ENCODE peak calls at places on chromosomes 11 and 22, in four cellular contexts. One of them, this sample, is unnamed.
A peak's percentile ranks its signal among the peaks of the same experiment; 100 is the strongest.

GRCh38 chr22:50083462-50084081 is 1.7 kb downstream of the MLC1 start:
- DNase-seq in K562: no peak
- DNase-seq in GM12878: no peak
- DNase-seq in HepG2: no peak
- DNase-seq in this sample: no peak

GRCh38 chr11:57116654-57117053 is 65.1 kb upstream of the LRRC55 start:
- DNase-seq in HepG2: peak; percentile 25
- DNase-seq in GM12878: no peak
- DNase-seq in K562: peak; percentile 65
- DNase-seq in this sample: peak; percentile 52

GRCh38 chr11:10605941-10606381 is 37.5 kb upstream of the LYVE1 start:
- DNase-seq in HepG2: peak; percentile 8
- DNase-seq in K562: peak; percentile 46
- DNase-seq in GM12878: no peak
- DNase-seq in this sample: no peak

GRCh38 chr11:28833670-28834069 is 725.5 kb downstream of the METTL15 start:
- DNase-seq in HepG2: no peak
- DNase-seq in GM12878: no peak
- DNase-seq in K562: no peak
- DNase-seq in this sample: no peak

GRCh38 chr11:26960265-26960664 is 33.6 kb upstream of the FIBIN start:
- DNase-seq in HepG2: no peak
- DNase-seq in GM12878: no peak
- DNase-seq in K562: no peak
- DNase-seq in this sample: no peak

GRCh38 chr22:29758068-29758622 is 8.7 kb downstream of the ZMAT5 start:
- DNase-seq in HepG2: no peak
- DNase-seq in K562: no peak
- DNase-seq in GM12878: no peak
- DNase-seq in this sample: no peak

GRCh38 chr11:10584071-10584501 is 15.6 kb upstream of the LYVE1 start:
- DNase-seq in HepG2: no peak
- DNase-seq in K562: no peak
- DNase-seq in GM12878: no peak
- DNase-seq in this sample: no peak

GRCh38 chr11:35954205-35954604 is 10.3 kb downstream of the LDLRAD3 start:
- DNase-seq in K562: no peak
- DNase-seq in GM12878: no peak
- DNase-seq in HepG2: no peak
- DNase-seq in this sample: no peak

GRCh38 chr11:61711493-61711892 is 31.3 kb downstream of the DAGLA start:
- DNase-seq in GM12878: no peak
- DNase-seq in HepG2: no peak
- DNase-seq in K562: no peak
- DNase-seq in this sample: no peak

GRCh38 chr11:112363527-112363926 is 102.9 kb upstream of the PLET1 start:
- DNase-seq in GM12878: no peak
- DNase-seq in HepG2: no peak
- DNase-seq in K562: no peak
- DNase-seq in this sample: no peak

GRCh38 chr11:36308577-36308976 is 12.5 kb downstream of the PRR5L start:
- DNase-seq in K562: no peak
- DNase-seq in GM12878: no peak
- DNase-seq in HepG2: no peak
- DNase-seq in this sample: no peak

GRCh38 chr11:115238802-115239201 is 265.4 kb downstream of the CADM1 start:
- DNase-seq in K562: no peak
- DNase-seq in GM12878: no peak
- DNase-seq in HepG2: no peak
- DNase-seq in this sample: no peak

GRCh38 chr11:65446446-65447277 is 24.1 kb downstream of the NEAT1 start:
- DNase-seq in HepG2: no peak
- DNase-seq in K562: no peak
- DNase-seq in GM12878: no peak
- DNase-seq in this sample: no peak

GRCh38 chr11:114216804-114217195 is 79.4 kb upstream of the NNMT start:
- DNase-seq in HepG2: no peak
- DNase-seq in GM12878: no peak
- DNase-seq in K562: peak; percentile 32
- DNase-seq in this sample: no peak

GRCh38 chr22:40727607-40728325 is 48.5 kb downstream of the MCHR1 start:
- DNase-seq in K562: no peak
- DNase-seq in GM12878: no peak
- DNase-seq in HepG2: no peak
- DNase-seq in this sample: no peak

GRCh38 chr11:133681901-133682300 is 149.6 kb upstream of the OPCML start:
- DNase-seq in HepG2: no peak
- DNase-seq in K562: no peak
- DNase-seq in GM12878: no peak
- DNase-seq in this sample: no peak

GRCh38 chr11:112321521-112322172 is 61.0 kb upstream of the PLET1 start:
- DNase-seq in K562: no peak
- DNase-seq in GM12878: peak; percentile 47
- DNase-seq in HepG2: peak; percentile 23
- DNase-seq in this sample: peak; percentile 17

GRCh38 chr11:74330065-74330858 is 18.8 kb upstream of the P4HA3 start:
- DNase-seq in K562: no peak
- DNase-seq in GM12878: no peak
- DNase-seq in HepG2: no peak
- DNase-seq in this sample: no peak

GRCh38 chr11:12744831-12745502 is 70.7 kb downstream of the TEAD1 start:
- DNase-seq in K562: no peak
- DNase-seq in GM12878: no peak
- DNase-seq in HepG2: no peak
- DNase-seq in this sample: no peak
- TF ChIP-seq BRCA1 in K562: no peak
- TF ChIP-seq BRCA1 in GM12878: no peak
- TF ChIP-seq BRCA1 in HepG2: no peak
- TF ChIP-seq BRCA1 in this sample: no peak

GRCh38 chr11:66727282-66727882 is 1.6 kb downstream of the SPTBN2 start:
- DNase-seq in HepG2: no peak
- DNase-seq in K562: peak; percentile 60
- DNase-seq in GM12878: no peak
- DNase-seq in this sample: peak; percentile 71
- TF ChIP-seq BRCA1 in HepG2: no peak
- TF ChIP-seq BRCA1 in K562: no peak
- TF ChIP-seq BRCA1 in GM12878: no peak
- TF ChIP-seq BRCA1 in this sample: no peak

GRCh38 chr11:1150095-1150494 is 7.7 kb upstream of the MUC5AC start:
- DNase-seq in K562: no peak
- DNase-seq in GM12878: no peak
- DNase-seq in HepG2: no peak
- DNase-seq in this sample: no peak
- TF ChIP-seq BRCA1 in K562: no peak
- TF ChIP-seq BRCA1 in GM12878: no peak
- TF ChIP-seq BRCA1 in HepG2: no peak
- TF ChIP-seq BRCA1 in this sample: no peak

GRCh38 chr11:47107709-47108108 is 69.0 kb downstream of the ARFGAP2 start:
- DNase-seq in GM12878: no peak
- DNase-seq in HepG2: no peak
- DNase-seq in K562: no peak
- DNase-seq in this sample: no peak

GRCh38 chr11:47105541-47105940 is 71.1 kb downstream of the ARFGAP2 start:
- DNase-seq in K562: no peak
- DNase-seq in GM12878: no peak
- DNase-seq in HepG2: no peak
- DNase-seq in this sample: no peak

GRCh38 chr11:47105974-47106373 is 70.7 kb downstream of the ARFGAP2 start:
- DNase-seq in GM12878: no peak
- DNase-seq in HepG2: no peak
- DNase-seq in K562: no peak
- DNase-seq in this sample: no peak

GRCh38 chr11:47108214-47108613 is 68.5 kb downstream of the ARFGAP2 start:
- DNase-seq in GM12878: no peak
- DNase-seq in K562: no peak
- DNase-seq in HepG2: no peak
- DNase-seq in this sample: no peak

DNA sequence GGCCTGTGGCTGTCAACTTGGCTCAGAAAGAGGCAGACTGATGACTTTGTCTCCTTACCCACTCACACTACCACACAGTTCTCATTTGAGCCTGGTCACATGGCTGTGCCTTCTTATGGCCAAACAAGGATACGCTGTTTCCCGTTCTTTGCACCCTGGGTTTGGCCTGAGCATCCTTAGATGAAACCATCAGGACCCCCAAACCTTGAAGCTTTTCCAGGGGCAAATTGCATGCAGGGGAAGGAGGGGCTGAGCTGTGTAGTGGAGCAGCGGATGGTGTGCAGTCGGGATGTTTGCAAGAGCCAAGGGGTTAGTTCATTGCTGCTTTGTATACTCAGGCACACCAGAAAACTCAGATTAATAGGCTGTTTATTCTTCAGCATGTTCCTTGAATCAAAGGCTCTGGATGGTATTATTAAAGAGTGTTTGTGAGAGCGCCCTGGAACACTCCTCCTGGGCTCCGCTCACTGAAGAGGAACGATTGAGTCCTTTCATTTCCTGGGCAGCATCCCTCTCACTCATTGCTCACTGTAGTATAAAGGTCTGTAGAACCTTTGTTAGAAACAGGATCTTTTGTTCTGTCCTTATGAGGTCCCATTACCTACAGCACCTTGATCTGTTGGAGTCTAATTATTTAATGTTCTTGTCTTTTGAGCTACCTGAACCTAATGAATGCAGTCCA is 69.7 kb downstream of the ARFGAP2 start:
- DNase-seq in K562: no peak
- DNase-seq in GM12878: no peak
- DNase-seq in HepG2: no peak
- DNase-seq in this sample: no peak
- TF ChIP-seq BRCA1 in K562: no peak
- TF ChIP-seq BRCA1 in GM12878: no peak
- TF ChIP-seq BRCA1 in HepG2: no peak
- TF ChIP-seq BRCA1 in this sample: no peak

GRCh38 chr22:21632931-21633330 is 371 bp downstream of the CCDC116 start:
- DNase-seq in K562: no peak
- DNase-seq in GM12878: no peak
- DNase-seq in HepG2: no peak
- DNase-seq in this sample: no peak

GRCh38 chr22:21631025-21631424 is 1.2 kb upstream of the YDJC start:
- DNase-seq in HepG2: no peak
- DNase-seq in GM12878: no peak
- DNase-seq in K562: no peak
- DNase-seq in this sample: no peak

GRCh38 chr22:21633481-21633880 is 921 bp downstream of the CCDC116 start:
- DNase-seq in HepG2: no peak
- DNase-seq in K562: no peak
- DNase-seq in GM12878: no peak
- DNase-seq in this sample: no peak

GRCh38 chr22:21634081-21634480 is 1.5 kb downstream of the CCDC116 start:
- DNase-seq in GM12878: no peak
- DNase-seq in HepG2: no peak
- DNase-seq in K562: no peak
- DNase-seq in this sample: no peak

DNA sequence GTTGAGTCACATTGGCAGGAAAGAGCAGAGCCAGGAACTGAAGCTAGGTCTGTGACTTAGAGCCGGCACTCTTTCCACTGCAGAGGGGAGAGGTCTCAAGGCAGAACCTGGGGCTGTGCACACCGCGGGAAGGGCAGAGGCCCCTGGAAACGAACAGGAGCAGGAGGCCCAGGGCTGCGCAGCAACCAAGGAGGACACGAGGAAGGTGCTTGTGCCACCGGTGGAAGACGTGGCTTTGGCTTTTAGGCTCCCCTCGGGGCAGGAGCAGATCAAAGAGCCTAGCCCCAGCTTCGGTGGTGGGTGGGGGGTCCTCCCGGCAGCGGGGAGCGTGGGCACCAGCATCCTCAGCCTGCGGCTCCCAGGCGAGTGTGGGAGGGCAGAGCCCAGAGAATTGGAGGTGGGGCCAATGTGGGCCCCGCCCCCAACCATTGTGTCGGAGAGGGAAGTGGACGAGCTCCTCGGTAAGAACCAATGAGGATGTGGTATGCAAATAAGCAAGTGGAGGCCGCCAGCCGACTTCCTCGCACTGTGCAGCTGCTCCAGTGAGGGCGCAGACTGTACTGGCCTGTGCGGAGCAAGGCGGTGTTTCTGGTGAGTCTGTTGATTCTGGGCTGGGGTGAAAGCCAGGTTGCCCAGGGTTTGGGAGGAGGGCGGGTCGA is at the start of gene CCDC116:
- DNase-seq in HepG2: peak; percentile 81
- DNase-seq in K562: peak; percentile 100
- DNase-seq in GM12878: no peak
- DNase-seq in this sample: no peak
- TF ChIP-seq BRCA1 in HepG2: no peak
- TF ChIP-seq BRCA1 in K562: no peak
- TF ChIP-seq BRCA1 in GM12878: no peak
- TF ChIP-seq BRCA1 in this sample: no peak

GRCh38 chr11:15837901-15838489 is 518.4 kb downstream of the SOX6 start:
- DNase-seq in K562: no peak
- DNase-seq in HepG2: peak; percentile 71
- DNase-seq in GM12878: no peak
- DNase-seq in this sample: no peak

GRCh38 chr11:15839061-15839460 is 517.3 kb downstream of the SOX6 start:
- DNase-seq in GM12878: no peak
- DNase-seq in K562: no peak
- DNase-seq in HepG2: no peak
- DNase-seq in this sample: no peak

GRCh38 chr11:15835705-15836411 is 520.5 kb downstream of the SOX6 start:
- DNase-seq in HepG2: no peak
- DNase-seq in GM12878: no peak
- DNase-seq in K562: no peak
- DNase-seq in this sample: no peak

GRCh38 chr11:15841898-15842297 is 514.4 kb downstream of the SOX6 start:
- DNase-seq in K562: no peak
- DNase-seq in GM12878: no peak
- DNase-seq in HepG2: no peak
- DNase-seq in this sample: no peak

DNA sequence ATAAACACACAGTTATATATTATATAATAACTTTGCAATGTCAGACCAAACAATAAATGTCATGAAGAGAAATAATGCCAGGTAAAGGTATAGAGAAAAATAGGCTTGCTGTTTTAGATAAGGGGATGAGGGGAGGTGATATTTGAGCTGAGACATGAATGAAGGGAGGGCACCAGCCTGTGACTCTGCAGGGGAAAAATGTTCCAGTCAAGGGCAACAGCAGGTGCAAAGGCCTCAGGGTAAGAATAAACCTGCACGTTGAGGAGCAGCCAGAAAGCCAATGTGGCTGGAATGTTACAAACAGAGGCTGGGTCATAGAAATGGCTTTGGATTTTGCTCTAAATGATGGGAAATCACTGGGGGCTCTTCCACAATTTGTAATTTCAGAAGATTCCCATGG is 519.5 kb downstream of the SOX6 start:
- DNase-seq in HepG2: no peak
- DNase-seq in K562: no peak
- DNase-seq in GM12878: no peak
- DNase-seq in this sample: no peak
- TF ChIP-seq BRCA1 in HepG2: no peak
- TF ChIP-seq BRCA1 in K562: no peak
- TF ChIP-seq BRCA1 in GM12878: no peak
- TF ChIP-seq BRCA1 in this sample: no peak

GRCh38 chr11:68343761-68344256 is 31.4 kb downstream of the LRP5 start:
- DNase-seq in K562: no peak
- DNase-seq in GM12878: no peak
- DNase-seq in HepG2: peak; percentile 68
- DNase-seq in this sample: no peak
- TF ChIP-seq BRCA1 in K562: no peak
- TF ChIP-seq BRCA1 in GM12878: no peak
- TF ChIP-seq BRCA1 in HepG2: no peak
- TF ChIP-seq BRCA1 in this sample: no peak

GRCh38 chr22:19060356-19061009 is 61.7 kb downstream of the DGCR2 start:
- DNase-seq in HepG2: no peak
- DNase-seq in K562: no peak
- DNase-seq in GM12878: no peak
- DNase-seq in this sample: no peak
- TF ChIP-seq BRCA1 in HepG2: no peak
- TF ChIP-seq BRCA1 in K562: no peak
- TF ChIP-seq BRCA1 in GM12878: no peak
- TF ChIP-seq BRCA1 in this sample: no peak

This sample was measured in H1.